ENCODE peak calls at places on chromosomes 5 and 9, in five cellular contexts. Q is GM10248; Y is CD8-positive, alpha-beta T cell; F is fibroblast of pulmonary artery; A is cardiac muscle cell. P is an unnamed sample.

GRCh38 chr9:108150736-108151135 is 661.2 kb upstream of the KLF4 start:
- DNase-seq in A (peak), Q (no peak), Y (no peak), F (peak), P (no peak)

GRCh38 chr9:89885156-89885555 is 280.3 kb downstream of the GADD45G start:
- DNase-seq in A (no peak), F (no peak), Q (no peak), Y (no peak), P (no peak)

GRCh38 chr9:95313010-95313498 is 4.5 kb downstream of the FANCC start:
- DNase-seq in F (peak), Y (no peak), A (peak), Q (no peak), P (peak)

GRCh38 chr5:97788369-97788768 is 605.3 kb upstream of the RIOK2 start:
- DNase-seq in F (no peak), Y (no peak), A (no peak), Q (no peak), P (no peak)

GRCh38 chr5:21810737-21811316 is 1042.3 kb downstream of the CDH12 start:
- DNase-seq in Q (no peak), F (peak), Y (no peak), A (peak), P (no peak)

GRCh38 chr9:86349271-86349670 is 4.9 kb downstream of the TUT7 start:
- DNase-seq in F (peak), A (no peak), Q (no peak), Y (no peak), P (no peak)

GRCh38 chr5:171307843-171308452 is 1.1 kb upstream of the TLX3 start:
- DNase-seq in Y (no peak), F (no peak), Q (no peak), A (no peak), P (no peak)

GRCh38 chr9:134585746-134586706 is 55.6 kb upstream of the COL5A1 start:
- DNase-seq in Q (no peak), A (peak), F (peak), Y (no peak), P (peak)

GRCh38 chr9:109267555-109267954 is 53.3 kb downstream of the EPB41L4B start:
- DNase-seq in F (no peak), Q (no peak), A (no peak), Y (no peak), P (no peak)

GRCh38 chr5:58042933-58043606 is 416.8 kb downstream of the PLK2 start:
- DNase-seq in F (peak), A (peak), Y (no peak), Q (no peak), P (no peak)

GRCh38 chr9:136143215-136144001 is 24.7 kb upstream of the TMEM250 start:
- DNase-seq in Q (no peak), Y (no peak), A (peak), F (peak), P (peak)

GRCh38 chr9:99916650-99917049 is 10.2 kb downstream of the STX17 start:
- DNase-seq in F (no peak), A (no peak), Y (no peak), Q (no peak), P (no peak)

DNA sequence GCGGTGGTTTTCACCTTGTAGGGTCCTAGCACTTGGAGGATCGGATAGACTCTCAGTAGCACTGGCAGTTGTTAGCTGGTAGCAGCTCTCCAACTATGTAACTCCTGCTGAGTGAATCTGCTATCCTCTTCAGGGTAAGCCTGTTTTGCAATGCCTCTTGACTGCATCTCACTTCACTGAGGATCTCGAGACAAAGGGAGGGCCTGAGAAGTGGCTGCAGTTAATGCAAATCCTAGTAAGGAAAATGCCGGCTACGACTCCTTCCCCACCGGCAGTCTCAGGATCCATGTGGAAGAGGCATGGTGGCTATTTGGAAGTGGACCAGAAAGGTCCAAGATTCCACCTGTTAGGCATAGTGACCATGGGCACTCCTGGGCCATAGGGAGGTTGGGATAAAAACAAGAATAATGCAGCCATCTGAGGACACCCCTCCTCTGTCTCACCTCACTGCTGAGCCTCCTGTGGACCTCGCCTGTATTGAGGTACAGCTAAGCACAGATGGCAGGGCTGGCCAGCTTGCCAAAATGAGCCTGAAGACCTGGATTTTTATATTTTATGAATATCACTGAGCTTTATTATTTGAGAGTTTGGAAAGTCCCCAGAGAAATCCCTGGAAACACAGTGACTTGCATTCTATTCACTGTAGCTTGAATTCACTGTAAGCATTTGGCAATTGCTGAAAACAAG is 146.0 kb downstream of the LIFR start:
- DNase-seq in Y (no peak), Q (no peak), F (no peak), A (no peak), P (no peak)
- TF ChIP-seq CTCF in Y (no peak), Q (no peak), F (no peak), A (no peak), P (no peak)

GRCh38 chr5:52838306-52839015 is 50.7 kb downstream of the ITGA1 start:
- DNase-seq in F (no peak), Y (no peak), Q (no peak), A (no peak), P (no peak)

GRCh38 chr5:52834320-52834719 is 46.6 kb downstream of the ITGA1 start:
- DNase-seq in Y (no peak), F (no peak), A (no peak), Q (no peak), P (no peak)

GRCh38 chr5:52837591-52838001 is 49.9 kb downstream of the ITGA1 start:
- DNase-seq in A (peak), F (peak), Q (no peak), Y (no peak), P (no peak)

GRCh38 chr5:52839285-52839684 is 51.6 kb downstream of the ITGA1 start:
- DNase-seq in F (no peak), A (no peak), Q (no peak), Y (no peak), P (no peak)

GRCh38 chr5:52837068-52837467 is 49.4 kb downstream of the ITGA1 start:
- DNase-seq in A (peak), Q (no peak), F (peak), Y (no peak), P (no peak)
- TF ChIP-seq CTCF in A (peak), Q (no peak), F (peak), Y (no peak), P (no peak)

DNA sequence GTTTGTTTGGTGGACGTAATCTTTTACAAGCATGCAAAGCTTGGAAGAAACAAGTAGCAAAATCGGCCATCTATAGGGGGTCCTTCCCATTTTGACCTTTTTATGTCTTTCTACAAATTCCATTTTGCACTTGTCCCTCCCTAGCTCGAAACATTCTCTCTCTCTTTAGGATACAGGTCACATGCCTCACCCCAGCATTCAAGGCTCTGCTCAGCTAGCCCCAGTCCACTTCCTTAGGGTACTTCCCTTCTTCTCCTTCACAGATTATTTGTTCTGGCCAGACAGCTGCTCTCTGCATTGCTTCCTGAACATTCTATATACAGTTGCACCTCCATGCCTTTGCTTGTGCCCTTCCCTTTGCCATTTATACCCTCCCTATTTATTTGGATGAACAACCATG is 31.7 kb upstream of the TRIM14 start:
- DNase-seq in F (no peak), Q (no peak), A (no peak), Y (no peak), P (no peak)
- TF ChIP-seq CTCF in F (no peak), Q (no peak), A (no peak), Y (no peak), P (no peak)

DNA sequence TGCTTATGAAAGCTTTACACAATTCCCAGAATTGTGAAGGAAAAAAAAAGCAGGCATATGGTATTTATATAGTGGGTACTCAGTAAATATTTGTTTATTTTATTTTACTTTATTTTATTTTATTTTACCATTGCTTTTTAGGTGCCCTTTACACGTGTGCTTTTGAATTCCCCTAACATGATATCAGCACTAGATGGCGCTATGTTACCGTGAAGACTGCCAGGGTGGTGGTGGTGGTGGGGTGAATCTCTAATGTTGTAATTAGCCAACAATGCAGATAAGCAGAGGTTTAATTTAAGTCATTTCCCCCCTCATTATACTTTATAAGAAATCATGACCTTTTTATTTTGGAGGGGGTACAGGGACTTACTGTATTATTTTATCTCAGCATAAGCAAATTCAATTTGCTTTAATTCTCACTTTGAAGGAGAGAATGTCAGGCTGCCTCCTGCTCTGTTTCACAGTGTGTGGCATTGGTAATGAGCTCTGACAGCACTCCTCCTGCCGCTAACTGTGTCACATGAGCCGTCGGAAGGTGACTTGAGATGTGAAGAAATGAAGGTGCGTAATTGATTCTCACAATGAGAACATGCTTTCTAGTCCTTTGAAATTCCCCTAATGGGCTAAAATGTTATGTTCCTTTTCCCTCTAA is 165.6 kb downstream of the YTHDC2 start:
- DNase-seq in Y (no peak), A (peak), Q (peak), F (peak), P (no peak)
- TF ChIP-seq CTCF in Y (peak), A (peak), Q (peak), F (peak), P (peak)

GRCh38 chr5:127867006-127867788 is 164.0 kb downstream of the CCDC192 start:
- DNase-seq in Y (no peak), F (no peak), A (no peak), Q (no peak), P (no peak)

GRCh38 chr5:127863610-127864395 is 160.6 kb downstream of the CCDC192 start:
- DNase-seq in F (peak), Q (no peak), A (no peak), Y (no peak), P (no peak)

GRCh38 chr5:127863161-127863560 is 160.0 kb downstream of the CCDC192 start:
- DNase-seq in Y (no peak), Q (no peak), A (no peak), F (peak), P (no peak)

GRCh38 chr5:127864511-127864910 is 161.3 kb downstream of the CCDC192 start:
- DNase-seq in Q (no peak), Y (no peak), F (no peak), A (no peak), P (no peak)

DNA sequence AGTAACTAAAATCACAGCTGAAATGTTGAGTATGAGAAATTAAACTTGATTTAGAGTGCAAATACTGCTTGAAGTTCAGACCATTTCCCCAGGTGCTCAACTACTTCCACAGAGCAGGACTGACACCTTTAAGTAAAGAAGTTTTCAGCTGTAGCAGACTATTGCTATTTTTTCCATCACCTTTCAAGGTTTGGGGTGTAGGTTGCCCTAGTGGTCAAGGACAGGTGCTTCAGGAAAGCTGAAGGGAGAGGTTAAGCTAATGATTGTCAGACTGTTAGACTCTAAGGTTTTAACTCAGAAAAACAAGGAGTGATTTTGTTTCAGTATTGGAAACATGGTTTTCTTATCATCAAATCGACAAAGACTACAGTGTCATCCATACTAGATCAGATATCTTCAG is 162.1 kb downstream of the CCDC192 start:
- DNase-seq in A (no peak), Y (no peak), Q (peak), F (no peak), P (no peak)
- TF ChIP-seq CTCF in A (no peak), Y (no peak), Q (no peak), F (no peak), P (no peak)

DNA sequence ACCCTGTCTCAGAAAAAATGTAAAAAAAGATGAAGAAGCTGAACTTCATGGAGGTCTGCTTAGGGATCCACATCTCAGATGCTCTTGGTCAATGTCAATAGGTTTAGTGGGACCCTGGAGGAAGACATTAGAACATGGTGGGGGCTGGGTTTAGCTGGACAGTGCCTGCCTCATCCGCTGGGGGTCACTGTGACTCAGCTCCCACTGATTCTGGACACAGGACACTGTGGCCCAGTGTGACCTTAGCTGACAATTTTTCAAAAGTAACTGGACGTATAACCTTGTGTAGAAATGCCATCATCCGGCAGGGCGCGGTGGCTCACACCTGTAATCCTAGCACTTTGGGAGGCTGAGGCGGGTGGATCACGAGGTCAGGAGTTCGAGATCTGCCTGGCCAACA is 7.3 kb upstream of the HNRNPAB start:
- DNase-seq in Y (no peak), F (no peak), A (no peak), Q (peak), P (peak)
- TF ChIP-seq CTCF in Y (no peak), F (peak), A (peak), Q (no peak), P (peak)

GRCh38 chr9:125421156-125421555 is 159.5 kb downstream of the GAPVD1 start:
- DNase-seq in F (no peak), A (no peak), Q (no peak), Y (no peak), P (no peak)
- TF ChIP-seq CTCF in F (no peak), A (no peak), Q (no peak), Y (no peak), P (no peak)

DNA sequence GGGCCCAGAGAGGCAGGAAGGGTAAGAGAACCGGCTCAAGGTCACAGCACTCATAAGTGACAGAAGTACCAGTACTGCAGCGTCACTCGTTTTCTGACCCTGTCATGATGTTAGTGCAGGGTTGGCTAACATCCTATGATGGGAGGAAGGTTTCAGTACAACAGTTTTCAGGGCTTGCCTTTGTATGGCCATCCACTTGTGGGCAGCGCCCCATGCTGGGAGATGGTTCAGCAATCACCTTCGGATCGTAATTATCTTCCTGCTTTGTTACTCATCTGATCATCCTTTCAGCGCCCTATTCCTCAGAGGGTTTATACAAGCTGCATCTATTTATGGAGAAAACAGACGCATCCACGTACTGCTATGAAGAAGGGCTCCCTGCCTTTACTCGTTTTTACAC is 2.4 kb downstream of the MAP1B start:
- DNase-seq in Q (no peak), F (no peak), Y (no peak), A (peak), P (peak)
- TF ChIP-seq CTCF in Q (no peak), F (peak), Y (no peak), A (peak), P (no peak)

GRCh38 chr5:142145106-142145900 is 36.7 kb downstream of the NDFIP1 start:
- DNase-seq in F (peak), A (peak), Y (peak), Q (peak), P (peak)
- TF ChIP-seq CTCF in F (peak), A (peak), Y (peak), Q (peak), P (peak)

P was measured in glutamatergic neuron.